ENCODE peak calls at places on chromosomes 16 and 17, in eight cellular contexts. X is MM.1S, I is GM23248, Z is HCT116, A is GM23338, U is PC-3, F is hepatocyte, N is neural progenitor cell. M is an unnamed sample.

GRCh38 chr17:37493249-37494027 is 3.7 kb downstream of the DUSP14 start:
- DNase-seq in X (no peak), I (peak), Z (peak), A (no peak), U (peak), F (no peak), N (no peak), M (no peak)

GRCh38 chr17:35716897-35717839 is 14.3 kb upstream of the RASL10B start:
- DNase-seq in X (no peak), I (no peak), Z (no peak), A (no peak), U (no peak), F (no peak), N (no peak), M (no peak)

GRCh38 chr16:57304169-57305061 is 19.9 kb upstream of the PLLP start:
- DNase-seq in X (no peak), I (peak), Z (no peak), A (no peak), U (peak), F (peak), N (no peak), M (no peak)

GRCh38 chr16:80527297-80527696 is 13.5 kb upstream of the DYNLRB2 start:
- DNase-seq in X (peak), I (peak), Z (peak), A (peak), U (peak), F (peak), N (peak), M (peak)

GRCh38 chr17:80679816-80680215 is 135.2 kb downstream of the RPTOR start:
- DNase-seq in X (no peak), I (no peak), Z (no peak), A (no peak), U (no peak), F (no peak), N (no peak), M (no peak)

GRCh38 chr17:1997587-1998425 is 27.3 kb downstream of the RTN4RL1 start:
- DNase-seq in X (no peak), I (peak), Z (no peak), A (peak), U (peak), F (peak), N (peak), M (no peak)

GRCh38 chr17:32490101-32490482 is 3.3 kb downstream of the CDK5R1 start:
- DNase-seq in X (no peak), I (no peak), Z (no peak), A (peak), U (no peak), F (no peak), N (no peak), M (no peak)

GRCh38 chr17:36196099-36196496 is 460 bp downstream of the CCL3L1 start:
- DNase-seq in X (peak), I (no peak), Z (no peak), A (no peak), U (no peak), F (no peak), N (no peak), M (no peak)

GRCh38 chr17:10337976-10338375 is 34.8 kb downstream of the MYH13 start:
- DNase-seq in X (no peak), I (peak), Z (no peak), A (no peak), U (no peak), F (peak), N (no peak), M (no peak)

GRCh38 chr17:47948706-47949196 is 7.4 kb downstream of the PNPO start:
- DNase-seq in X (no peak), I (peak), Z (no peak), A (no peak), U (peak), F (peak), N (no peak), M (no peak)

GRCh38 chr17:65557349-65558310 is 3.8 kb downstream of the AXIN2 start:
- DNase-seq in X (no peak), I (peak), Z (peak), A (no peak), U (no peak), F (peak), N (no peak), M (no peak)

GRCh38 chr16:88534731-88535141 is 35.5 kb upstream of the ZC3H18 start:
- DNase-seq in X (no peak), I (peak), Z (peak), A (peak), U (peak), F (no peak), N (peak), M (peak)

GRCh38 chr16:29925173-29925804 is 737 bp downstream of the KCTD13 start:
- DNase-seq in X (no peak), I (peak), Z (no peak), A (peak), U (no peak), F (no peak), N (peak), M (no peak)

GRCh38 chr16:86585821-86586611 is 7.7 kb downstream of the FOXL1 start:
- DNase-seq in X (no peak), I (peak), Z (no peak), A (no peak), U (peak), F (no peak), N (no peak), M (no peak)

GRCh38 chr17:20203021-20203420 is 193.9 kb downstream of the SPECC1 start:
- DNase-seq in X (no peak), I (peak), Z (no peak), A (no peak), U (no peak), F (no peak), N (no peak), M (no peak)

GRCh38 chr16:57483725-57484514 is 2.4 kb downstream of the DOK4 start:
- DNase-seq in X (no peak), I (no peak), Z (no peak), A (no peak), U (no peak), F (peak), N (no peak), M (no peak)

GRCh38 chr17:74430706-74431567 is 951 bp upstream of the GPRC5C start:
- DNase-seq in X (no peak), I (peak), Z (peak), A (peak), U (peak), F (peak), N (peak), M (no peak)

GRCh38 chr17:34980681-34981537 is 597 bp downstream of the LIG3 start:
- DNase-seq in X (peak), I (peak), Z (peak), A (peak), U (peak), F (peak), N (peak), M (peak)

GRCh38 chr17:32265192-32265895 is at the start of gene RHBDL3:
- DNase-seq in X (peak), I (peak), Z (no peak), A (peak), U (no peak), F (no peak), N (peak), M (no peak)

GRCh38 chr16:19696961-19697360 is 21.1 kb downstream of the KNOP1 start:
- DNase-seq in X (no peak), I (no peak), Z (no peak), A (no peak), U (no peak), F (no peak), N (no peak), M (no peak)

GRCh38 chr16:12260647-12261262 is 284.2 kb downstream of the SNX29 start:
- DNase-seq in X (no peak), I (no peak), Z (peak), A (peak), U (no peak), F (peak), N (peak), M (peak)

GRCh38 chr17:50080827-50081226 is 14.3 kb upstream of the PDK2 start:
- DNase-seq in X (peak), I (no peak), Z (no peak), A (no peak), U (no peak), F (no peak), N (no peak), M (peak)

GRCh38 chr17:77296769-77297409 is 156.1 kb downstream of the SEC14L1 start:
- DNase-seq in X (no peak), I (no peak), Z (no peak), A (no peak), U (no peak), F (no peak), N (no peak), M (no peak)

DNA sequence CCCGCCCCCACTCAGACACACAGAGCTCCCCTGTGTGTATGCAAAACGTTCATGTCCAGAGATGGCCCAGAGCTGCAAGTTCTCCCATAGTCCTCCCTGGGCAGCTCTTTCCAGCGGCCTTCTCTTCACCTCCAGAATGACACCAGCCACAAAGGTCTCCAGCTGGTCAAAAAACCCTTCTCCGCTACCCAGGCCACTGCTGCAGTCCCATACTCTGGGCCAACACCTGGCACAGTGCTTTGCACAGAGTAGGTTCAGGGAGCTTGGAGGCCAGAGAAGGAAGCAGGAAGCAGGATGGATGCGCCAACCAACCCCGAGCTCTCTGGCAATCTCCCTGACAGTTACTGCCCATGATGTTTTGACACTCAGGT is 1.1 kb upstream of the STAT5B start:
- DNase-seq in X (no peak), I (no peak), Z (no peak), A (no peak), U (no peak), F (no peak), N (peak), M (no peak)
- TF ChIP-seq EZH2phosphoT487 in X (no peak), I (no peak), Z (no peak), A (no peak), U (no peak), F (no peak), N (no peak), M (no peak)

DNA sequence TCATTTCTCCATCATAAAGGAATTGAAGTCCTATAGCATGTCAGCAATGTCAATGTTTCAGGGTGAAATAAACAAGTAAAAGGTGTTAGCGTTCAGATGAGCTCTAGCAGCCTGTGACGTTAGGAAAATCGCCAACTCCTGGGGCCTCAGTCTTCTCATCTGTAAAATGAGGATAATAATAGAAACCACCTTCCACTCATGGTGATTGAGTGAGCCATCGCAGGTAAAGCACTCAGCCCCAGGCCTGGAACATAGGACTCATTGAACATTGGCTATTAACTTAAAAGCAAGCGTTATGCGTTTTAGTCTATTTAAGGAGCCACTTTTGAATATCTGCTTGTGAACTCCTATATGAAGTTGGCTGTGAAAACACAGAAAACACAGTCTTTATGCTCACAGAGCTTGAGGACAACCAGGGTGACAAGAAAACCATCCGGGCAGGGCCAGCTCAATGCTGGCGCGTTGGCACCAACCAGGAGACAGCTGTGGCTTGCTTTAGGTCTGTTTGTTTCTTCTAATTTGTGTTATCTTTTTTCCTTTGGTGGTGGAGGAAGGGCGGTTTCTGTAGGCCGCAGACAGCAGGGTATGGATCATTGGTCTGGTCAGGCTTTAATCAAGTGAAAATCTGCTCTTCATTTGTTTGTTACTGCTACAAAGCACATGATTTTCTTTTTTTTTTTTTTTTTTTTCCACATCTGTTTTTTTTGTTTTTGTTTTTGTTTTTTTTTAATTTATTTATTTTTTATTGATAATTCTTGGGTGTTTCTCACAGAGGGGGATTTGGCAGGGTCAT is 35.7 kb upstream of the MED9 start:
- DNase-seq in X (no peak), I (no peak), Z (no peak), A (no peak), U (no peak), F (no peak), N (no peak), M (no peak)
- TF ChIP-seq EZH2phosphoT487 in X (no peak), I (no peak), Z (no peak), A (no peak), U (no peak), F (no peak), N (no peak), M (no peak)

GRCh38 chr17:57226793-57227192 is 29.5 kb upstream of the MSI2 start:
- DNase-seq in X (no peak), I (no peak), Z (no peak), A (no peak), U (no peak), F (no peak), N (no peak), M (no peak)
- TF ChIP-seq EZH2phosphoT487 in X (no peak), I (no peak), Z (no peak), A (no peak), U (no peak), F (no peak), N (no peak), M (no peak)

GRCh38 chr16:71666928-71667707 is 41.1 kb downstream of the MARVELD3 start:
- DNase-seq in X (no peak), I (no peak), Z (no peak), A (no peak), U (peak), F (peak), N (no peak), M (no peak)
- TF ChIP-seq EZH2phosphoT487 in X (no peak), I (no peak), Z (no peak), A (no peak), U (no peak), F (no peak), N (no peak), M (no peak)